ENCODE peak calls at places on chromosomes 12 and 14, in five cellular contexts. One of them, this sample, is unnamed.

GRCh38 chr12:64181504-64182291 is 40.4 kb downstream of the KICS2 start:
- DNase-seq in T-helper 2 cell: no peak
- DNase-seq in SW 1271: peak; percentile 97
- DNase-seq in fibroblast of mammary gland: peak; percentile 99
- DNase-seq in astrocyte of the spinal cord: peak; percentile 97
- DNase-seq in this sample: peak; percentile 58

GRCh38 chr12:116015525-116015924 is 262.0 kb downstream of the MED13L start:
- DNase-seq in SW 1271: peak; percentile 38
- DNase-seq in fibroblast of mammary gland: peak; percentile 63
- DNase-seq in astrocyte of the spinal cord: peak; percentile 73
- DNase-seq in T-helper 2 cell: no peak
- DNase-seq in this sample: no peak

GRCh38 chr12:100995771-100996170 is 201.2 kb downstream of the ANO4 start:
- DNase-seq in fibroblast of mammary gland: no peak
- DNase-seq in T-helper 2 cell: no peak
- DNase-seq in SW 1271: no peak
- DNase-seq in astrocyte of the spinal cord: peak; percentile 30
- DNase-seq in this sample: no peak

GRCh38 chr14:34035177-34035933 is 84.5 kb upstream of the EGLN3 start:
- DNase-seq in SW 1271: no peak
- DNase-seq in astrocyte of the spinal cord: no peak
- DNase-seq in T-helper 2 cell: no peak
- DNase-seq in fibroblast of mammary gland: no peak
- DNase-seq in this sample: no peak

GRCh38 chr12:54404061-54405004 is 14.7 kb downstream of the ITGA5 start:
- DNase-seq in fibroblast of mammary gland: peak; percentile 71
- DNase-seq in astrocyte of the spinal cord: peak; percentile 62
- DNase-seq in T-helper 2 cell: peak; percentile 51
- DNase-seq in SW 1271: peak; percentile 51
- DNase-seq in this sample: no peak

GRCh38 chr12:130412384-130412783 is 74.7 kb downstream of the PIWIL1 start:
- DNase-seq in SW 1271: no peak
- DNase-seq in fibroblast of mammary gland: no peak
- DNase-seq in astrocyte of the spinal cord: no peak
- DNase-seq in T-helper 2 cell: no peak
- DNase-seq in this sample: no peak

GRCh38 chr12:2804390-2805145 is 7.9 kb upstream of the ITFG2 start:
- DNase-seq in SW 1271: no peak
- DNase-seq in fibroblast of mammary gland: peak; percentile 68
- DNase-seq in T-helper 2 cell: no peak
- DNase-seq in astrocyte of the spinal cord: peak; percentile 74
- DNase-seq in this sample: no peak

GRCh38 chr14:103657466-103657865 is 28.5 kb downstream of the KLC1 start:
- DNase-seq in T-helper 2 cell: no peak
- DNase-seq in SW 1271: no peak
- DNase-seq in fibroblast of mammary gland: peak; percentile 93
- DNase-seq in astrocyte of the spinal cord: peak; percentile 56
- DNase-seq in this sample: no peak

GRCh38 chr12:6038160-6038559 is 86.3 kb downstream of the VWF start:
- DNase-seq in SW 1271: peak; percentile 66
- DNase-seq in fibroblast of mammary gland: peak; percentile 80
- DNase-seq in T-helper 2 cell: no peak
- DNase-seq in astrocyte of the spinal cord: peak; percentile 76
- DNase-seq in this sample: peak; percentile 76

GRCh38 chr12:24803406-24804245 is 145.3 kb downstream of the BCAT1 start:
- DNase-seq in SW 1271: no peak
- DNase-seq in astrocyte of the spinal cord: no peak
- DNase-seq in T-helper 2 cell: no peak
- DNase-seq in fibroblast of mammary gland: no peak
- DNase-seq in this sample: no peak

GRCh38 chr12:26028953-26029740 is 70.7 kb downstream of the RASSF8 start:
- DNase-seq in SW 1271: peak; percentile 66
- DNase-seq in astrocyte of the spinal cord: peak; percentile 72
- DNase-seq in T-helper 2 cell: no peak
- DNase-seq in fibroblast of mammary gland: peak; percentile 71
- DNase-seq in this sample: no peak

GRCh38 chr14:53151867-53152626 is 1.1 kb downstream of the DDHD1 start:
- DNase-seq in T-helper 2 cell: peak; percentile 57
- DNase-seq in astrocyte of the spinal cord: peak; percentile 55
- DNase-seq in fibroblast of mammary gland: peak; percentile 46
- DNase-seq in SW 1271: peak; percentile 64
- DNase-seq in this sample: peak; percentile 53

GRCh38 chr12:5197127-5197526 is 153.4 kb downstream of the KCNA5 start:
- DNase-seq in T-helper 2 cell: no peak
- DNase-seq in fibroblast of mammary gland: peak; percentile 1
- DNase-seq in SW 1271: no peak
- DNase-seq in astrocyte of the spinal cord: peak; percentile 93
- DNase-seq in this sample: no peak

This sample was measured in PC-9.